ENCODE peak calls at places on chromosome 17, in six cellular contexts. W is GM04503; U is HL-60; L is T-cell; S is cardiac fibroblast; B is stimulated activated CD4-positive, alpha-beta T cell treated with anti-CD3 and anti-CD28 coated beads, Interleukin-2, amount 100 ng/mL, for 24 hours. O is an unnamed sample.

GRCh38 chr17:82238562-82239201 is 9.8 kb downstream of the SLC16A3 start:
- DNase-seq in W (no peak), U (peak), L (peak), S (peak), B (peak), O (peak)

GRCh38 chr17:7992516-7992915 is 9.9 kb upstream of the GUCY2D start:
- DNase-seq in W (peak), U (no peak), L (no peak), S (peak), B (no peak), O (no peak)

GRCh38 chr17:79797492-79798295 is 817 bp upstream of the CBX8 start:
- DNase-seq in W (no peak), U (no peak), L (no peak), S (no peak), B (no peak), O (peak)

GRCh38 chr17:63381101-63381729 is 64.9 kb downstream of the CYB561 start:
- DNase-seq in W (no peak), U (no peak), L (no peak), S (no peak), B (no peak), O (no peak)

GRCh38 chr17:1553354-1554266 is 9.0 kb downstream of the PITPNA start:
- DNase-seq in W (no peak), U (no peak), L (no peak), S (no peak), B (no peak), O (no peak)

GRCh38 chr17:34584805-34585416 is 5.5 kb downstream of the TMEM132E start:
- DNase-seq in W (no peak), U (no peak), L (no peak), S (peak), B (no peak), O (peak)

GRCh38 chr17:78272181-78272913 is 40.9 kb downstream of the TMEM235 start:
- DNase-seq in W (no peak), U (peak), L (peak), S (peak), B (peak), O (no peak)

GRCh38 chr17:77160877-77161530 is 20.2 kb downstream of the SEC14L1 start:
- DNase-seq in W (no peak), U (no peak), L (no peak), S (no peak), B (no peak), O (no peak)

GRCh38 chr17:6711681-6712057 is 1.5 kb downstream of the SLC13A5 start:
- DNase-seq in W (no peak), U (peak), L (no peak), S (no peak), B (no peak), O (no peak)